ENCODE peak calls at places on chromosomes 11 and 22, in eight cellular contexts. A, W, P, S, C, F, R and D are unnamed samples.
A peak's percentile ranks its signal among the peaks of the same experiment; 100 is the strongest.

GRCh38 chr11:105168457-105168856 is 28.9 kb upstream of the CARD18 start:
- DNase-seq in W (no peak), R (no peak), P (no peak), C (no peak), A (no peak), S (peak; percentile 33), F (peak; percentile 76), D (no peak)

GRCh38 chr11:120013325-120014250 is 124.3 kb downstream of the TRIM29 start:
- DNase-seq in R (no peak), S (peak; percentile 10), C (peak; percentile 93), A (no peak), W (peak; percentile 76), F (peak; percentile 65), P (no peak), D (no peak)

GRCh38 chr22:43789452-43789851 is 22.7 kb downstream of the EFCAB6 start:
- DNase-seq in A (no peak), F (peak; percentile 70), C (peak; percentile 79), R (peak; percentile 81), P (no peak), W (peak; percentile 59), S (peak; percentile 99), D (no peak)

GRCh38 chr11:10844816-10845215 is 13.0 kb downstream of the ZBED5 start:
- DNase-seq in W (no peak), P (no peak), C (peak; percentile 4), S (no peak), R (no peak), F (no peak), A (no peak), D (no peak)

GRCh38 chr22:46879083-46879482 is 116.6 kb downstream of the TBC1D22A start:
- DNase-seq in W (no peak), A (no peak), F (no peak), P (no peak), S (peak; percentile 59), R (no peak), C (peak; percentile 85), D (no peak)

GRCh38 chr22:41528132-41528766 is 16.0 kb downstream of the POLR3H start:
- DNase-seq in P (no peak), R (no peak), W (no peak), F (no peak), C (peak; percentile 2), A (no peak), S (no peak), D (no peak)

GRCh38 chr11:2114430-2115241 is 24.6 kb downstream of the IGF2 start:
- DNase-seq in A (no peak), R (no peak), W (no peak), P (no peak), C (no peak), S (no peak), F (no peak), D (no peak)

GRCh38 chr11:83827520-83827919 is 541.4 kb upstream of the CCDC90B start:
- DNase-seq in W (no peak), A (no peak), R (no peak), F (no peak), S (peak; percentile 67), C (peak; percentile 43), P (no peak), D (no peak)

GRCh38 chr11:834371-835316 is 1.9 kb downstream of the CD151 start:
- DNase-seq in P (peak; percentile 91), W (peak; percentile 75), F (peak; percentile 94), R (peak; percentile 78), S (peak; percentile 69), A (no peak), C (peak; percentile 98), D (peak; percentile 94)

GRCh38 chr22:43555561-43556515 is 144.0 kb downstream of the MPPED1 start:
- DNase-seq in S (no peak), C (no peak), R (no peak), F (no peak), W (no peak), A (peak; percentile 60), P (no peak), D (peak; percentile 47)

GRCh38 chr11:35059040-35059439 is 79.9 kb upstream of the CD44 start:
- DNase-seq in R (no peak), C (no peak), S (no peak), P (no peak), W (no peak), A (no peak), F (no peak), D (no peak)

GRCh38 chr11:88301478-88302140 is 35.9 kb downstream of the CTSC start:
- DNase-seq in R (no peak), A (no peak), F (no peak), W (no peak), C (peak; percentile 8), P (no peak), S (peak; percentile 39), D (no peak)

GRCh38 chr11:79481795-79482194 is 41.0 kb upstream of the TENM4 start:
- DNase-seq in A (no peak), P (no peak), S (no peak), W (no peak), R (no peak), C (no peak), F (no peak), D (no peak)

GRCh38 chr22:24053481-24054226 is 42.5 kb downstream of the CABIN1 start:
- DNase-seq in R (no peak), F (no peak), S (no peak), C (no peak), W (no peak), A (no peak), P (no peak), D (no peak)

GRCh38 chr11:45304111-45304991 is 18.2 kb upstream of the SYT13 start:
- DNase-seq in R (no peak), S (no peak), W (no peak), P (no peak), F (no peak), A (no peak), C (no peak), D (no peak)

DNA sequence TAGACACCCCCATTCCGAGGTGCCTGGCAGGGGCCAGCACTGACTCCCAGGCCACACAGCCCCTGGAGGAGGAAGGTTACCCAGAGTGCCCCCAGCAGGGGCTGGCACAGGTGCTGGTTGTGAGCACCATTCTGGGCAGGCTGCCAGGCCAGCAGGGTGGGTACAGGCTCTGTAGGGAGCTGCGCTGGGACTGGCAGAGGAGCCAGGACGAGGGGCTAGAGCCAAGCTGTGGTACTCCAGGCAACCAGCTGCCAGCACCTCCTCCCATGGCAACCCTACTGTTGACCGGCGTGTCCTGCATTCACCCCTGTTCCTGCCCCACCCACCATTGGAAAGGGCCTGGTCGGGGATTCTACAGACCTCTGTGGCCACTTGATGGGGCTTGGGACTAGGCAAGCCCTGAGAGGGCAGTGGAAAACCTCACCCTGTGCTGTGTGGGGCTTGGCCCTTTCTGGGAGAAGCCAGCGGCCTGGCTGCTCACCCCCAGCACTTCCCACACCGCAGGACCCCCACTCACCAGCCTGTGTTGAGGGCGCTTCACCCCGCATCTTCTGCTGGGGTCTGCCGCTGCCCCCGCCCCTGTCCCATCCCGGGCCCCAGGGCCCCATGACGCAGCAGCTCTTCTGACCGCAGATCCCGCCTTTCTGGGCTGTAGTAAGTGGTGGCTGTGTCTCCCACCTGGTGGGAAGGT is 1.9 kb downstream of the CLDN5 start:
- DNase-seq in P (no peak), R (no peak), S (no peak), A (peak; percentile 75), C (peak; percentile 80), W (no peak), F (no peak), D (no peak)
- H3K4me3 ChIP-seq in P (peak overlapping the region; percentile 49), R (peak overlapping the region; percentile 27), S (no peak overlapping the region), A (peak overlapping the region; percentile 50), C (no peak overlapping the region), W (peak overlapping the region; percentile 45), F (no peak overlapping the region), D (peak overlapping the region; percentile 61)

GRCh38 chr11:4065601-4066377 is 28.8 kb upstream of the RRM1 start:
- DNase-seq in P (no peak), W (no peak), S (no peak), F (no peak), R (no peak), C (no peak), A (no peak), D (no peak)

GRCh38 chr11:4064278-4064955 is 30.2 kb upstream of the RRM1 start:
- DNase-seq in S (no peak), W (no peak), P (no peak), C (peak; percentile 73), R (no peak), F (no peak), A (no peak), D (no peak)

GRCh38 chr11:4065086-4065485 is 29.5 kb upstream of the RRM1 start:
- DNase-seq in P (no peak), S (no peak), F (no peak), A (no peak), C (no peak), R (no peak), W (no peak), D (no peak)

GRCh38 chr11:4061700-4062099 is 32.9 kb upstream of the RRM1 start:
- DNase-seq in C (no peak), A (no peak), F (no peak), P (no peak), W (no peak), R (no peak), S (no peak), D (no peak)

DNA sequence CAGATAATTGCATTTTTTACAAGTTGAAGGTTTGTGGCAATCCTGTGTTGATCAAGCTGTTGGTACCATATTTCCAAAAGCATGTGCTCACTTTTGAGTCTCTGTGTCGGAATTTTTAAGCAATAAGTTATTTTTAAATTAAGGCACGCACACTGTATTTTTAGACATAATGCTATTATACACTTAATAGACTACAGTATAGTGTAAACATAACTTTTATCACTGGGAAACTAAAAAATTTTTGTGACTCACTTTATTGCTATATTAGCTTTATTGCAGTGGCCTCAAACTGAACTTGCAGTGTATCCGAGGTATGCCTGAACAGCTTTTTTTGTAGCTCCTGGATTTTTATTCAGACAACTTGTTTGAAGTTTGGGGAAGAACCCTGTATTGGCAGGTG is 31.3 kb upstream of the RRM1 start:
- DNase-seq in W (no peak), C (no peak), F (peak; percentile 64), P (no peak), R (no peak), A (no peak), S (peak; percentile 38), D (no peak)
- H3K27ac ChIP-seq in W (no peak overlapping the region), C (no peak overlapping the region), F (peak overlapping the region; percentile 42), P (no peak overlapping the region), R (no peak overlapping the region), A (no peak overlapping the region), S (no peak overlapping the region), D (no peak overlapping the region)

DNA sequence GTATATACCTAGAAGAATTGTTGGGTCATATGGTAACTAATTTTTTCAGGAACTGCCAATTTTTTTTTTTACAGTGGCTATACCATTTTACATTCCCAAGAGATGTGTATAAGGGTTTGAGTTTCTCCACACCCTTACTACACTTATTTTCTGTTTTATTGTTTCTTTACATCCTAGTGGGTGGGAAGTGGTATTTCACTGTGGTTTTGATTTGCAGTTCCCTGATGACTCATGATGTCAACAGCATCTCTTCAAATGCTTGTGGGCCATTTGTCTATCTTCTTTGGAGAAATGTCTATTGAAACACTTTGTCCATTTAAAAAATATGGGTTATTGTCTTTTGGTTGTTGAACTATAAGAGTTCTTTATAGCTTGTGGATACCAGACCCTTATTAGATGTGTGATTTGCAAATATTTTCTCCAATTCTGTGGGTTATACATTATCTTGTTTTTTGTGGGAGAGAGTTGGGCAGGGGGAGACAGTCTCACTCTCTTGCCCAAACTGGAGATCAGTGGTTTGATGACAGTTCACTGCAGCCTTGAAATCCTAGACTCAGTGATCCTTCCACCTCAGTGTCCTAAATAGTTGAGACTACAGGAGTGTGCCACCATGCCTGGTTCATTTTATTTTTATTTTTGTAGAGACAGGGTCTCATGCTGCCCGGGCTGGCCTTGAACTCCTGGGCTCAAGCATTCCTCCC is 30.3 kb upstream of the PISD start:
- DNase-seq in F (peak; percentile 59), A (no peak), R (no peak), W (no peak), P (no peak), S (peak; percentile 68), C (peak; percentile 34), D (no peak)
- TF ChIP-seq CTCF in F (no peak), A (no peak), R (no peak), W (no peak), P (no peak), S (no peak), C (no peak), D (no peak)

GRCh38 chr11:109421981-109422590 is at the start of gene C11orf87:
- DNase-seq in F (no peak), S (no peak), A (no peak), R (no peak), C (peak; percentile 84), P (peak; percentile 54), W (peak; percentile 70), D (no peak)
- H3K4me3 ChIP-seq in F (no peak within 1 kb of the TSS), S (peak within 1 kb of the TSS; percentile 40), A (peak within 1 kb of the TSS; percentile 36), R (no peak within 1 kb of the TSS), C (peak within 1 kb of the TSS; percentile 77), P (peak within 1 kb of the TSS; percentile 26), W (peak within 1 kb of the TSS; percentile 54), D (peak within 1 kb of the TSS; percentile 55)